ENCODE peak calls at places on chromosomes 11 and 22, in four cellular contexts. K, I, G and M are unnamed samples.

GRCh38 chr11:78715639-78716311 is 141.1 kb upstream of the NARS2 start:
- DNase-seq in K (no peak), I (peak), G (peak), M (peak)

GRCh38 chr11:90840071-90840470 is 617.2 kb upstream of the CHORDC1 start:
- DNase-seq in K (no peak), I (no peak), G (no peak), M (no peak)

GRCh38 chr11:105244157-105244820 is 104.7 kb upstream of the CARD18 start:
- DNase-seq in K (peak), I (peak), G (peak), M (peak)

GRCh38 chr11:81224396-81224795 is 1509.3 kb downstream of the FAM181B start:
- DNase-seq in K (no peak), I (no peak), G (no peak), M (no peak)

GRCh38 chr11:2669926-2670469 is 29.8 kb downstream of the KCNQ1OT1 start:
- DNase-seq in K (no peak), I (no peak), G (no peak), M (no peak)

GRCh38 chr11:101091781-101092180 is 37.8 kb downstream of the PGR start:
- DNase-seq in K (no peak), I (no peak), G (no peak), M (no peak)

GRCh38 chr22:39953101-39953500 is 7.1 kb upstream of the TMA7B start:
- DNase-seq in K (no peak), I (no peak), G (no peak), M (no peak)

GRCh38 chr11:10796191-10796590 is 12.5 kb downstream of the EIF4G2 start:
- DNase-seq in K (no peak), I (no peak), G (no peak), M (no peak)

GRCh38 chr11:15863411-15863810 is 492.9 kb downstream of the SOX6 start:
- DNase-seq in K (no peak), I (no peak), G (no peak), M (no peak)

GRCh38 chr11:65454311-65454695 is 31.7 kb downstream of the NEAT1 start:
- DNase-seq in K (no peak), I (no peak), G (peak), M (no peak)

GRCh38 chr11:128695539-128696221 is 1.8 kb downstream of the FLI1 start:
- DNase-seq in K (peak), I (no peak), G (peak), M (no peak)

GRCh38 chr11:128696930-128697329 is 3.1 kb downstream of the FLI1 start:
- DNase-seq in K (no peak), I (no peak), G (no peak), M (no peak)

GRCh38 chr11:128701086-128701485 is 7.2 kb downstream of the FLI1 start:
- DNase-seq in K (no peak), I (no peak), G (peak), M (no peak)

GRCh38 chr11:128694618-128695481 is 978 bp downstream of the FLI1 start:
- DNase-seq in K (no peak), I (no peak), G (peak), M (no peak)

DNA sequence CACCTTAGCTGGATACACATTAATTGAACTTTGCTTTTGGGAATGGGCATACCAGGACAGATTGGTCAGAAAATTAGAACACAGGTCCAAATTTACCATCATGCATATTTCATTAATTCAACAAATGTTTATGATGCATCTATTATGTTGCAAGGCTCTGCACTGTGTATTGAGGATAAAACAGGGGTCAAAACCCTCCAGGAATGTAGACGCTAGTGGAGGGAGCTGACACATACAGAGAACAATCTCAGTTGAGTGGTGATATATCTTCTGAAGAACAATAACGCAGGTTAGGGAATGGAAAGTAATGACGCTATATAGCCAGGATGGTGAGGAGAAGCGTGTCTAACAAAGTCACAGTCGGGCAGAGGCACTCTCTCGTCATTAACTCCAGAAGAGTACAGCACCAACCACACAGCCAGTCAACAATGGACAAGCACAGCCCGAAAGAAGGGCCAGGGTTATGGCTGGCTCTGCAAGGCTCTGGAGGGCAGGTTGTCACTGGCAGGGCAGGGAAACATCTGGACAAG is 3.8 kb downstream of the FLI1 start:
- DNase-seq in K (no peak), I (no peak), G (peak), M (no peak)
- H3K4me3 ChIP-seq in K (no peak), I (no peak), G (peak), M (no peak)

DNA sequence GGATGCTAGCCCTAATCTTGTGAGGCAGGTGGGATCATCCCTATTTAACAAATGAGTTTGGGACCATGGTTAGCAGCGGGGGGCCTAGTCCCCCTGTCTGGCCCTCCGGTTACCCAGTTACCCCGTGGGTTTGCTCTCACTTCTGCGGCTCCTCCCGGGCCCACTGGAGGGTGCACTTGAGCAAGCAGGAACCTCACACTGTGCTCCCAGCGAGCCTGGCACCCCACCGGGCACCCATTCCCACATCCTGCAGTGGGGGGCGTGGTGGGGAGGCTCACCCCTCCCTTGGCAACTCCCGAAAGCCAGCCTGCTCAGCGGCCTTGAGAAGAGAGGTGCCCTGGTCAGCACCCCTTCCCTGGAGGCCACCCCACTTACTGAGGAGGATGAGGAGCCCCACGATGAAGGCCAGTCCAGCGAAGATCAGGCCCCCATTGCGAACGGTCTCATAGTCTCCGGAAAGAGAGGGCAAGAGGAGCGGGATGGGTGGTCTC is 2.5 kb downstream of the FXYD2 start:
- DNase-seq in K (no peak), I (no peak), G (peak), M (no peak)
- H3K4me3 ChIP-seq in K (no peak), I (no peak), G (no peak), M (peak)

GRCh38 chr11:47272706-47273105 is 2.8 kb downstream of the MADD start:
- DNase-seq in K (no peak), I (no peak), G (peak), M (no peak)
- H3K4me3 ChIP-seq in K (no peak), I (no peak), G (no peak), M (no peak)

GRCh38 chr11:113774174-113774503 is 647 bp upstream of the ZW10 start:
- DNase-seq in K (no peak), I (no peak), G (no peak), M (no peak)
- H3K4me3 ChIP-seq in K (no peak), I (peak), G (peak), M (peak)

DNA sequence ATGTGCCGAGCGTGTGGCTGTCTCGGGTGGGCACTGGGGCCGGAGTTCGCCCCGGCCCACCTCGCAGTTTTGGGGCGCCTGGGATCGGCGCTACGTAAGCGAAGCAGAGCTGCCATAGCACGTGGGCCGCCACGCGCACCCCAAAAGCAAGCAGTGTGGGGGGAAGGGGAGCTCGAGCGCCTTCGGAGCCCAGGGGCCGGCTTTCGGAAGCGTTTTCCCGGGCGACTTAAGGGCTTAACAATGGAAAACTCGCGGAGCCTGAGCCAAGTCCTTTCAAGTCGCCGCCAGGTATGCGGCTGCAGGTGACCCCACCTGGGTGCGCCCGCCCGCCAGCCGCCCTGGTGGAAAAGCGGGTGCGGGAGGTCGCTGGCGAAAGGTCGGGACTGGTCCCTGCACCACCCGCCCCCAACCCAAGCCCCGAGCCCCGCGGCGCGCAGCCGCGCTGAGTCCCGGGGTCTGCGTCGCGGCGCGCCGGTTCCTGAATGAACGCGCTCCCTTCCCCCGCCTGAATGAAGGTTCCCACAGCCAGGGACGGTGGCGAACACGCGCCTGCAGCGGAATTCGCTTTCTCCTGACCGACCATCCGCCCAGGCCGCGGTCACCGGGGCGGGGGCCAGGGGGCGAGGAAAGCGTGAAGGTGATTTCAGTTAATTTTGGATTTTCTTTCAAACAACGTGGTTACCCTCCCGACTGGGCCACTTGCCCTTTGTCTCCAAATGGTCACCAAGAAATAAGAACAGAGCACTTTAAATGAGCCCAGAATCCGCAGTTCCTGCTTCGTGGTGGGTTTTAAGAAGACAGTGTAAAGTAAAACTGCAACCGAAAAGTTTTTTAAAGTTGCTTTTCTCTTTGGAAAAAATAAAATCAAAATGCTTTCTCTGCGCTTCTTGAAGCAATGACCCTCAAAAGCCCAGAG is 2.7 kb upstream of the CCND1 start:
- DNase-seq in K (no peak), I (peak), G (peak), M (no peak)
- H3K4me3 ChIP-seq in K (peak), I (peak), G (peak), M (peak)

GRCh38 chr11:35892166-35892565 is 51.7 kb upstream of the LDLRAD3 start:
- DNase-seq in K (no peak), I (no peak), G (no peak), M (no peak)

GRCh38 chr11:35902961-35903360 is 40.9 kb upstream of the LDLRAD3 start:
- DNase-seq in K (no peak), I (no peak), G (no peak), M (no peak)

GRCh38 chr11:35893796-35894475 is 49.9 kb upstream of the LDLRAD3 start:
- DNase-seq in K (peak), I (peak), G (peak), M (no peak)

GRCh38 chr11:35897019-35897418 is 46.8 kb upstream of the LDLRAD3 start:
- DNase-seq in K (no peak), I (no peak), G (peak), M (no peak)
- H3K4me3 ChIP-seq in K (no peak), I (no peak), G (no peak), M (no peak)

GRCh38 chr11:67276821-67277230 is 10.6 kb downstream of the GRK2 start:
- DNase-seq in K (no peak), I (no peak), G (peak), M (no peak)
- H3K4me3 ChIP-seq in K (no peak), I (peak), G (peak), M (no peak)

GRCh38 chr11:92225206-92225562 is 566 bp downstream of the FAT3 start:
- DNase-seq in K (no peak), I (no peak), G (peak), M (no peak)
- H3K4me3 ChIP-seq in K (no peak), I (peak), G (peak), M (peak)